ENCODE peak calls at places on chromosome 17, in seven cellular contexts. H, P, I, W, M, F and Y are unnamed samples.

GRCh38 chr17:5034063-5034462 is 1.2 kb downstream of the SLC52A1 start:
- DNase-seq in H (no peak), I (no peak), F (no peak), M (no peak), W (no peak), P (no peak), Y (no peak)

GRCh38 chr17:72122668-72123495 is 2.1 kb downstream of the SOX9 start:
- DNase-seq in I (peak; percentile 49), M (peak; percentile 55), P (no peak), H (no peak), F (no peak), W (peak; percentile 71), Y (peak; percentile 60)

GRCh38 chr17:34852614-34853013 is 108.6 kb downstream of the CCT6B start:
- DNase-seq in H (no peak), F (no peak), M (peak; percentile 1), P (no peak), W (peak; percentile 19), I (no peak), Y (no peak)

GRCh38 chr17:76543482-76544122 is 3.8 kb downstream of the PRCD start:
- DNase-seq in F (no peak), W (no peak), H (no peak), M (no peak), P (no peak), I (no peak), Y (no peak)

GRCh38 chr17:1188812-1189211 is 9.0 kb upstream of the ABR start:
- DNase-seq in W (no peak), F (peak; percentile 28), M (no peak), H (no peak), P (no peak), I (peak; percentile 50), Y (peak; percentile 58)

GRCh38 chr17:4220655-4221054 is 43.1 kb downstream of the ANKFY1 start:
- DNase-seq in M (no peak), W (no peak), H (no peak), P (no peak), I (no peak), F (peak; percentile 39), Y (no peak)

GRCh38 chr17:58370309-58370708 is 18.3 kb upstream of the SUPT4H1 start:
- DNase-seq in H (no peak), F (no peak), M (no peak), W (no peak), I (no peak), P (no peak), Y (no peak)

GRCh38 chr17:72151565-72152391 is 31.0 kb downstream of the SOX9 start:
- DNase-seq in H (no peak), M (peak; percentile 62), F (no peak), P (no peak), W (peak; percentile 77), I (peak; percentile 92), Y (peak; percentile 95)

GRCh38 chr17:13346996-13347762 is 254.6 kb downstream of the HS3ST3A1 start:
- DNase-seq in I (no peak), W (peak; percentile 95), F (peak; percentile 80), H (no peak), M (no peak), P (no peak), Y (peak; percentile 81)

GRCh38 chr17:31724026-31724425 is 135.0 kb downstream of the COPRS start:
- DNase-seq in W (peak; percentile 66), P (no peak), M (no peak), I (no peak), H (no peak), F (no peak), Y (peak; percentile 46)

GRCh38 chr17:5931611-5932010 is 138.6 kb upstream of the WSCD1 start:
- DNase-seq in P (no peak), H (no peak), W (peak; percentile 66), F (no peak), I (no peak), M (no peak), Y (no peak)

GRCh38 chr17:835263-835662 is 53.1 kb downstream of the MRM3 start:
- DNase-seq in M (peak; percentile 4), I (no peak), W (peak; percentile 96), H (no peak), P (no peak), F (peak; percentile 99), Y (peak; percentile 99)

GRCh38 chr17:76751416-76751993 is 13.6 kb downstream of the MFSD11 start:
- DNase-seq in F (no peak), P (no peak), W (no peak), M (no peak), H (no peak), I (no peak), Y (no peak)

GRCh38 chr17:78722101-78722761 is 59.8 kb downstream of the CYTH1 start:
- DNase-seq in F (no peak), I (no peak), M (no peak), P (no peak), H (no peak), W (no peak), Y (peak; percentile 53)

GRCh38 chr17:7572588-7573323 is 6.7 kb upstream of the CD68 start:
- DNase-seq in I (peak; percentile 98), M (peak; percentile 97), F (peak; percentile 97), H (peak; percentile 100), P (peak; percentile 100), W (peak; percentile 100), Y (peak; percentile 99)

GRCh38 chr17:1627987-1628855 is at the start of gene SLC43A2:
- DNase-seq in M (peak; percentile 75), I (peak; percentile 81), P (peak; percentile 64), F (no peak), W (peak; percentile 93), H (peak; percentile 81), Y (peak; percentile 86)

GRCh38 chr17:77828749-77829539 is 129.6 kb upstream of the TNRC6C start:
- DNase-seq in I (no peak), M (no peak), W (no peak), P (no peak), H (no peak), F (no peak), Y (no peak)

GRCh38 chr17:47423406-47424295 is 99.9 kb downstream of the EFCAB13 start:
- DNase-seq in H (peak; percentile 15), F (no peak), W (peak; percentile 32), M (peak; percentile 69), I (peak; percentile 61), P (no peak), Y (no peak)

GRCh38 chr17:60393840-60394529 is 2.1 kb upstream of the USP32 start:
- DNase-seq in W (no peak), P (no peak), H (no peak), I (no peak), F (no peak), M (peak; percentile 30), Y (no peak)

GRCh38 chr17:3754458-3755334 is 31.0 kb downstream of the HASPIN start:
- DNase-seq in P (peak; percentile 64), H (peak; percentile 72), W (no peak), M (peak; percentile 94), F (no peak), I (peak; percentile 98), Y (peak; percentile 32)

GRCh38 chr17:41687828-41688640 is 651 bp upstream of the EIF1 start:
- DNase-seq in H (peak; percentile 35), W (peak; percentile 67), M (peak; percentile 88), P (peak; percentile 62), F (no peak), I (peak; percentile 83), Y (peak; percentile 69)

GRCh38 chr17:63774141-63774981 is at the start of gene DDX42:
- DNase-seq in M (peak; percentile 90), I (peak; percentile 66), W (peak; percentile 64), F (no peak), H (no peak), P (no peak), Y (peak; percentile 67)

GRCh38 chr17:62774338-62774737 is 33.8 kb downstream of the MARCHF10 start:
- DNase-seq in W (no peak), F (no peak), H (no peak), M (no peak), P (no peak), I (no peak), Y (no peak)